ENCODE peak calls at places on chromosomes 11 and 22, in four cellular contexts. N is AG08395, R is adrenal gland, S is BJ. C is an unnamed sample.

GRCh38 chr11:119339581-119340334 is 925 bp downstream of the C1QTNF5 start:
- DNase-seq in N (peak; percentile 81), R (peak; percentile 69), S (no peak), C (no peak)

GRCh38 chr11:134253189-134253993 is at the start of the genes ACAD8 and THYN1:
- DNase-seq in N (peak; percentile 99), R (peak; percentile 97), S (peak; percentile 72), C (peak; percentile 95)

GRCh38 chr11:86477495-86478155 is 102.9 kb downstream of the CCDC81 start:
- DNase-seq in N (no peak), R (no peak), S (no peak), C (no peak)

GRCh38 chr11:66688561-66689534 is 11.2 kb upstream of the RBM4B start:
- DNase-seq in N (no peak), R (no peak), S (no peak), C (no peak)

GRCh38 chr11:1750840-1751520 is 585 bp upstream of the IFITM10 start:
- DNase-seq in N (no peak), R (peak; percentile 36), S (no peak), C (no peak)

GRCh38 chr22:27393371-27393770 is 408.2 kb downstream of the MN1 start:
- DNase-seq in N (no peak), R (no peak), S (no peak), C (no peak)

GRCh38 chr11:82698576-82699352 is 34.9 kb downstream of the FAM181B start:
- DNase-seq in N (no peak), R (no peak), S (no peak), C (no peak)

GRCh38 chr22:48278620-48279464 is 1516.4 kb downstream of the TBC1D22A start:
- DNase-seq in N (no peak), R (no peak), S (no peak), C (no peak)

GRCh38 chr22:38871360-38872171 is 450 bp downstream of the CBX6 start:
- DNase-seq in N (no peak), R (peak; percentile 52), S (no peak), C (no peak)

GRCh38 chr11:71244116-71244815 is 8.1 kb downstream of the SHANK2 start:
- DNase-seq in N (peak; percentile 67), R (no peak), S (no peak), C (no peak)